ENCODE peak calls at places on chromosome 5, in four cellular contexts. B is natural killer cell treated with Interleukin-12 subunit alpha and Interleukin-12 subunit beta and Interleukin-15 and Interleukin-18, amount 100 ng/mL, for 72 hours; F is NCI-H1417; R is NCI-H748 treated with DMSO at 0.1 percent for 48 hours. U is an unnamed sample.

GRCh38 chr5:124872615-124873014 is 126.2 kb upstream of the ZNF608 start:
- DNase-seq in B (no peak), R (no peak), F (no peak), U (no peak)

GRCh38 chr5:173729079-173729765 is 112.8 kb upstream of the BOD1 start:
- DNase-seq in B (no peak), F (no peak), R (no peak), U (no peak)

GRCh38 chr5:54295658-54296276 is 14.6 kb downstream of the ARL15 start:
- DNase-seq in R (no peak), B (no peak), F (peak), U (peak)

GRCh38 chr5:110785356-110785755 is 46.5 kb downstream of the SLC25A46 start:
- DNase-seq in B (no peak), F (no peak), R (no peak), U (no peak)

GRCh38 chr5:170896779-170897178 is 35.0 kb downstream of the RANBP17 start:
- DNase-seq in B (no peak), R (no peak), F (no peak), U (no peak)

GRCh38 chr5:179124853-179125788 is 64.9 kb downstream of the ZNF354C start:
- DNase-seq in B (no peak), F (no peak), R (no peak), U (no peak)

GRCh38 chr5:110054240-110054639 is 364.5 kb downstream of the MAN2A1 start:
- DNase-seq in R (peak), F (peak), B (peak), U (peak)

GRCh38 chr5:94432499-94432898 is 185.9 kb downstream of the KIAA0825 start:
- DNase-seq in F (no peak), B (no peak), R (no peak), U (no peak)

GRCh38 chr5:5881294-5881693 is 458.8 kb downstream of the ICE1 start:
- DNase-seq in R (peak), B (no peak), F (peak), U (peak)

GRCh38 chr5:145246961-145247744 is 588.0 kb downstream of the PRELID2 start:
- DNase-seq in F (no peak), R (no peak), B (no peak), U (no peak)

GRCh38 chr5:58542709-58543108 is 40.2 kb upstream of the RAB3C start:
- DNase-seq in R (no peak), B (no peak), F (peak), U (peak)

GRCh38 chr5:68251386-68251785 is 35.8 kb downstream of the PIK3R1 start:
- DNase-seq in B (no peak), R (no peak), F (peak), U (no peak)

GRCh38 chr5:173781826-173782670 is 106.1 kb upstream of the CPEB4 start:
- DNase-seq in B (no peak), R (no peak), F (peak), U (no peak)

GRCh38 chr5:152470167-152470566 is 65.1 kb upstream of the NMUR2 start:
- DNase-seq in R (no peak), F (no peak), B (no peak), U (no peak)

GRCh38 chr5:169876376-169876775 is 103.9 kb downstream of the INSYN2B start:
- DNase-seq in F (no peak), B (no peak), R (no peak), U (no peak)

GRCh38 chr5:89930591-89931383 is 478.8 kb downstream of the CETN3 start:
- DNase-seq in B (no peak), R (no peak), F (no peak), U (no peak)

GRCh38 chr5:147310059-147310704 is 75.4 kb downstream of the STK32A start:
- DNase-seq in R (peak), B (no peak), F (peak), U (peak)

GRCh38 chr5:153276151-153276550 is 214.3 kb upstream of the GRIA1 start:
- DNase-seq in R (no peak), B (no peak), F (no peak), U (no peak)

GRCh38 chr5:62506659-62507460 is 71.8 kb upstream of the LRRC70 start:
- DNase-seq in B (no peak), R (no peak), F (peak), U (no peak)

GRCh38 chr5:76818844-76819831 is at the start of gene F2RL1:
- DNase-seq in F (peak), B (no peak), R (peak), U (peak)

GRCh38 chr5:124790895-124791732 is 44.7 kb upstream of the ZNF608 start:
- DNase-seq in B (no peak), R (no peak), F (peak), U (no peak)

GRCh38 chr5:147756566-147756965 is 26.0 kb downstream of the JAKMIP2 start:
- DNase-seq in B (no peak), R (no peak), F (no peak), U (peak)

GRCh38 chr5:91072891-91073290 is 310.2 kb downstream of the ARRDC3 start:
- DNase-seq in R (no peak), F (no peak), B (no peak), U (no peak)

GRCh38 chr5:39024884-39025283 is 49.3 kb downstream of the RICTOR start:
- DNase-seq in F (no peak), R (no peak), B (no peak), U (no peak)

GRCh38 chr5:173796746-173797495 is 91.2 kb upstream of the CPEB4 start:
- DNase-seq in F (no peak), B (no peak), R (no peak), U (no peak)

GRCh38 chr5:178308541-178309092 is 76.0 kb upstream of the PHYKPL start:
- DNase-seq in R (no peak), F (no peak), B (peak), U (no peak)

GRCh38 chr5:64612349-64612961 is 77.8 kb upstream of the SHISAL2B start:
- DNase-seq in R (peak), F (peak), B (no peak), U (peak)

GRCh38 chr5:125088522-125089105 is 342.2 kb upstream of the ZNF608 start:
- DNase-seq in F (no peak), B (no peak), R (no peak), U (no peak)

GRCh38 chr5:850511-851006 is at the start of gene ZDHHC11:
- DNase-seq in F (peak), B (peak), R (no peak), U (no peak)

GRCh38 chr5:143533978-143534763 is 130.7 kb upstream of the NR3C1 start:
- DNase-seq in F (no peak), B (no peak), R (no peak), U (no peak)

GRCh38 chr5:31767335-31768031 is 128.6 kb downstream of the PDZD2 start:
- DNase-seq in R (no peak), B (no peak), F (no peak), U (no peak)

GRCh38 chr5:127358274-127358673 is 67.7 kb downstream of the MEGF10 start:
- DNase-seq in R (no peak), B (no peak), F (no peak), U (no peak)

GRCh38 chr5:32017638-32018429 is 156.3 kb downstream of the GOLPH3 start:
- DNase-seq in R (no peak), B (no peak), F (no peak), U (no peak)

GRCh38 chr5:1762121-1762877 is 37.3 kb downstream of the MRPL36 start:
- DNase-seq in B (no peak), R (no peak), F (peak), U (no peak)

GRCh38 chr5:121108725-121109124 is 644.6 kb downstream of the PRR16 start:
- DNase-seq in R (no peak), B (no peak), F (no peak), U (no peak)

GRCh38 chr5:16812911-16813310 is 123.2 kb downstream of the MYO10 start:
- DNase-seq in R (no peak), F (no peak), B (no peak), U (no peak)

GRCh38 chr5:13664377-13664776 is 280.1 kb downstream of the DNAH5 start:
- DNase-seq in R (no peak), B (no peak), F (no peak), U (no peak)

GRCh38 chr5:124889850-124890249 is 143.4 kb upstream of the ZNF608 start:
- DNase-seq in R (no peak), F (no peak), B (no peak), U (no peak)

GRCh38 chr5:133962801-133963476 is 5.5 kb downstream of the C5orf15 start:
- DNase-seq in B (no peak), R (no peak), F (no peak), U (no peak)

GRCh38 chr5:53017794-53018391 is 28.7 kb downstream of the ITGA2 start:
- DNase-seq in R (no peak), F (no peak), B (no peak), U (no peak)